ENCODE peak calls at places on chromosomes 6 and 20, in nine cellular contexts. H is cardiac muscle cell; Q is AG10803; F is effector memory CD4-positive, alpha-beta T cell; V is astrocyte; P is left lung; Y is bronchial epithelial cell; W is AG04450; G is upper lobe of right lung. O is an unnamed sample.

GRCh38 chr6:56525976-56526375 is 116.7 kb downstream of the DST start:
- DNase-seq in H (no peak), Y (no peak), P (no peak), G (no peak), V (no peak), F (no peak), W (no peak), Q (no peak), O (no peak)

GRCh38 chr6:73728548-73729205 is 32.7 kb downstream of the CD109 start:
- DNase-seq in W (no peak), P (no peak), F (no peak), Q (no peak), H (no peak), G (no peak), Y (no peak), V (no peak), O (no peak)

GRCh38 chr6:127215931-127216330 is 50.7 kb upstream of the RNF146 start:
- DNase-seq in Q (no peak), P (no peak), F (no peak), V (no peak), H (no peak), Y (no peak), G (no peak), W (no peak), O (no peak)

GRCh38 chr6:16168858-16169257 is 40.0 kb downstream of the MYLIP start:
- DNase-seq in F (no peak), V (no peak), Y (peak), W (no peak), H (peak), Q (peak), P (no peak), G (no peak), O (peak)

GRCh38 chr6:32081168-32081624 is 27.9 kb downstream of the TNXB start:
- DNase-seq in V (peak), G (no peak), Q (peak), F (no peak), P (peak), Y (no peak), W (peak), H (no peak), O (peak)

GRCh38 chr6:134686071-134686470 is 263.8 kb downstream of the ALDH8A1 start:
- DNase-seq in Y (peak), F (no peak), Q (peak), G (no peak), W (no peak), H (no peak), V (peak), P (no peak), O (no peak)

GRCh38 chr6:31139599-31139998 is 733 bp upstream of the PSORS1C2 start:
- DNase-seq in Q (peak), V (peak), F (no peak), Y (no peak), W (no peak), G (no peak), H (no peak), P (no peak), O (no peak)

GRCh38 chr6:11212625-11213024 is 19.8 kb downstream of the NEDD9 start:
- DNase-seq in Y (peak), V (peak), G (no peak), W (no peak), P (peak), H (no peak), Q (peak), F (no peak), O (peak)

GRCh38 chr6:90088009-90088408 is 193.7 kb downstream of the GJA10 start:
- DNase-seq in F (no peak), W (peak), Y (peak), P (no peak), V (peak), H (no peak), Q (peak), G (no peak), O (peak)

GRCh38 chr6:93516441-93516840 is 97.1 kb upstream of the EPHA7 start:
- DNase-seq in W (no peak), H (no peak), Q (no peak), Y (no peak), P (no peak), G (no peak), V (no peak), F (no peak), O (no peak)

GRCh38 chr6:57180596-57180995 is 8.5 kb downstream of the BAG2 start:
- DNase-seq in P (no peak), Y (no peak), W (no peak), G (no peak), V (no peak), Q (no peak), F (no peak), H (no peak), O (no peak)

GRCh38 chr20:555933-556332 is 12.3 kb upstream of the CSNK2A1 start:
- DNase-seq in W (no peak), V (peak), Q (no peak), F (no peak), G (no peak), H (peak), Y (no peak), P (no peak), O (peak)

GRCh38 chr6:79610301-79611009 is 20.7 kb upstream of the SH3BGRL2 start:
- DNase-seq in P (no peak), G (no peak), W (no peak), F (no peak), Y (peak), H (no peak), Q (no peak), V (peak), O (no peak)

GRCh38 chr6:35419431-35419830 is 32.7 kb upstream of the FANCE start:
- DNase-seq in H (peak), F (no peak), G (no peak), V (peak), P (no peak), W (peak), Y (no peak), Q (peak), O (peak)

GRCh38 chr20:47365023-47365764 is 8.7 kb upstream of the ZMYND8 start:
- DNase-seq in F (no peak), W (no peak), G (no peak), Q (no peak), P (no peak), H (no peak), V (no peak), Y (no peak), O (no peak)

GRCh38 chr6:118935331-118935668 is 341 bp upstream of the MCM9 start:
- DNase-seq in P (no peak), H (no peak), V (no peak), W (no peak), G (no peak), Q (no peak), Y (no peak), F (no peak), O (no peak)

GRCh38 chr6:167238694-167239467 is 52.2 kb upstream of the UNC93A start:
- DNase-seq in F (no peak), G (no peak), P (no peak), W (no peak), Q (no peak), V (no peak), H (no peak), Y (no peak), O (no peak)

GRCh38 chr20:2817891-2818595 is 1.9 kb downstream of the TMEM239 start:
- DNase-seq in Y (no peak), P (no peak), F (no peak), G (no peak), W (no peak), V (no peak), H (no peak), Q (peak), O (no peak)

GRCh38 chr6:18177566-18177965 is 22.3 kb downstream of the KDM1B start:
- DNase-seq in G (no peak), Q (no peak), V (no peak), Y (no peak), P (no peak), H (no peak), W (no peak), F (no peak), O (no peak)

GRCh38 chr6:2807342-2808090 is 34.1 kb downstream of the SERPINB1 start:
- DNase-seq in Y (peak), W (no peak), P (no peak), F (no peak), G (no peak), V (no peak), H (no peak), Q (no peak), O (peak)

GRCh38 chr6:110781522-110782200 is 33.6 kb downstream of the CDK19 start:
- DNase-seq in W (no peak), F (no peak), H (no peak), G (no peak), P (no peak), Q (no peak), Y (peak), V (no peak), O (no peak)

GRCh38 chr6:22036267-22036666 is 260.6 kb downstream of the PRL start:
- DNase-seq in G (no peak), H (peak), V (peak), Q (no peak), P (peak), W (no peak), Y (peak), F (no peak), O (no peak)

GRCh38 chr20:11332376-11332775 is 585.3 kb upstream of the BTBD3 start:
- DNase-seq in Q (no peak), H (no peak), G (no peak), F (no peak), W (no peak), V (peak), P (no peak), Y (peak), O (no peak)

DNA sequence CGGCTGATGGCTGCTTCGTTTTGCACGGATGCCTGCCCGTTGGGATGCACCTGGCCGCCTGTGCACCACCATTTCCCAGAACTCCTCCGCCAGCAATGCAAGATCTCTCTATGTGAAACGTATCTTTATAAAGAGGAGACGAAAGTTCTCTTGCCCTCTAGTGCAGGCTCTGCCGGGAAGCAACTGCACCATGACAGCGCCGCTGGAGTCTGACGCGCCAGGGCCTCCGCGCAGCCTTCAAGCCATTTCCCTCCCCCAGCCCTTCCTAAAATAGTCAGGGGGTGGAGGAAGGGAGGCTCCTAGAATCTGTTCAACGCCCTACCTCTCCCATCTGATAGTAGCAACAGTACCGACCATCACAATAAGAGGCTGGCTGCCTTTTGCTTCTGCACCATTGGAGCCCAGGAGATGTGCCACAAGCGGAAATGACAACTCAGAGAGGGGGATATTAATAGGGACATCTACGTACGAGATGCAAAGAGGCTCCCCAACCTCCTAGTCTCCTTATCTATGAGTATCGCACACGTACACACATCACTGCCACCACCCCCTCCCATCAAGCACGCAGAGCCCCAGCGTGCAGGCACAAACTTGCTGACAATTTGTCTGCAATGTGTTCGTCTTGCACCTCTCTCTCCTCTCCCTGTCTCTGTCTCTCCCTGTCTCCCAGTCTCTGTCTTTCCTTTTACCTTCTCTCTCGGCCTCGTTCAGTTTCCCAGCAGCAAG is 1.1 kb downstream of the SYNE1 start:
- DNase-seq in Q (peak), W (no peak), Y (peak), P (peak), H (peak), V (peak), G (peak), F (no peak), O (peak)
- H3K4me3 ChIP-seq in Q (peak), W (peak), Y (peak), P (peak), H (peak), V (peak), G (peak), F (no peak), O (peak)

GRCh38 chr6:44466955-44467354 is 79.4 kb downstream of the CDC5L start:
- DNase-seq in H (no peak), P (no peak), F (no peak), Q (no peak), G (no peak), W (no peak), Y (no peak), V (no peak), O (no peak)
- H3K4me3 ChIP-seq in H (no peak), P (no peak), F (no peak), Q (no peak), G (no peak), W (no peak), Y (no peak), V (no peak), O (no peak)

GRCh38 chr6:20716865-20717264 is 182.6 kb downstream of the CDKAL1 start:
- DNase-seq in F (no peak), Y (no peak), Q (no peak), P (no peak), H (no peak), W (no peak), V (no peak), G (no peak), O (no peak)
- H3K4me3 ChIP-seq in F (no peak), Y (no peak), Q (no peak), P (no peak), H (no peak), W (no peak), V (no peak), G (no peak), O (no peak)

GRCh38 chr6:28880519-28880893 is 43.3 kb downstream of the TRIM27 start:
- DNase-seq in W (no peak), F (no peak), V (no peak), Y (no peak), H (no peak), P (no peak), Q (no peak), G (no peak), O (no peak)
- H3K4me3 ChIP-seq in W (peak), F (no peak), V (peak), Y (peak), H (peak), P (peak), Q (peak), G (peak), O (peak)

GRCh38 chr20:44188752-44189151 is 1.8 kb upstream of the JPH2 start:
- DNase-seq in P (no peak), Q (no peak), F (no peak), Y (no peak), V (no peak), H (no peak), W (no peak), G (no peak), O (no peak)

GRCh38 chr20:44186201-44186600 is 787 bp downstream of the JPH2 start:
- DNase-seq in W (no peak), H (no peak), F (no peak), G (no peak), V (no peak), Q (no peak), P (no peak), Y (no peak), O (no peak)

GRCh38 chr20:44187054-44187762 is at the start of gene JPH2:
- DNase-seq in F (no peak), G (no peak), V (peak), H (peak), Y (peak), Q (peak), W (no peak), P (no peak), O (no peak)

GRCh38 chr20:44186674-44187053 is 324 bp downstream of the JPH2 start:
- DNase-seq in P (no peak), G (no peak), H (no peak), V (no peak), W (no peak), Y (no peak), Q (no peak), F (no peak), O (no peak)

GRCh38 chr20:44187763-44188709 is 1.0 kb upstream of the JPH2 start:
- DNase-seq in H (peak), P (no peak), Q (peak), G (no peak), Y (no peak), V (no peak), W (no peak), F (no peak), O (no peak)
- H3K4me3 ChIP-seq in H (peak), P (no peak), Q (peak), G (peak), Y (no peak), V (peak), W (peak), F (no peak), O (peak)

O was measured in A673.